ENCODE peak calls at places on chromosomes 1 and 21, in eight cellular contexts. V is OCI-LY7, G is PC-3, O is hepatocyte, R is neural progenitor cell, T is GM23338, K is GM23248, Q is HCT116. B is an unnamed sample.

GRCh38 chr1:34013958-34014737 is 150.3 kb downstream of the HMGB4 start:
- DNase-seq in G (no peak), K (peak), R (peak), T (peak), Q (peak), O (peak), V (no peak), B (no peak)

GRCh38 chr21:15592957-15593356 is 136.8 kb upstream of the USP25 start:
- DNase-seq in K (no peak), G (peak), T (no peak), V (no peak), R (no peak), Q (no peak), O (no peak), B (no peak)

GRCh38 chr1:85372683-85373446 is 92.1 kb downstream of the DDAH1 start:
- DNase-seq in K (peak), Q (no peak), T (no peak), R (no peak), G (no peak), O (no peak), V (no peak), B (no peak)

GRCh38 chr1:238088891-238089290 is 198.2 kb upstream of the ZP4 start:
- DNase-seq in R (no peak), Q (no peak), T (no peak), O (no peak), V (no peak), K (no peak), G (no peak), B (no peak)

GRCh38 chr1:234726359-234726836 is 116.4 kb upstream of the IRF2BP2 start:
- DNase-seq in T (peak), R (peak), K (no peak), V (peak), G (no peak), Q (no peak), O (no peak), B (no peak)

GRCh38 chr1:234144866-234145265 is 228.4 kb upstream of the COA6 start:
- DNase-seq in R (no peak), O (no peak), Q (no peak), T (no peak), K (peak), G (no peak), V (no peak), B (no peak)

GRCh38 chr21:25385912-25386474 is 221.3 kb downstream of the MRPL39 start:
- DNase-seq in G (peak), K (peak), T (peak), Q (peak), O (peak), R (peak), V (peak), B (peak)

GRCh38 chr1:27972141-27972540 is 12.4 kb downstream of the XKR8 start:
- DNase-seq in T (no peak), G (no peak), K (no peak), V (no peak), O (no peak), R (no peak), Q (no peak), B (no peak)

GRCh38 chr1:227952374-227953021 is 4.8 kb upstream of the WNT9A start:
- DNase-seq in T (no peak), R (no peak), G (no peak), V (no peak), K (no peak), Q (no peak), O (no peak), B (no peak)

GRCh38 chr1:115052454-115053083 is 22.9 kb downstream of the TSHB start:
- DNase-seq in K (peak), V (peak), O (peak), G (peak), T (peak), R (peak), Q (peak), B (peak)

GRCh38 chr21:15319727-15320126 is 254.9 kb upstream of the NRIP1 start:
- DNase-seq in R (no peak), Q (no peak), V (no peak), O (no peak), G (no peak), K (no peak), T (no peak), B (no peak)

GRCh38 chr1:87958201-87958600 is 629.5 kb downstream of the LMO4 start:
- DNase-seq in T (no peak), V (no peak), O (no peak), K (no peak), R (no peak), G (no peak), Q (no peak), B (no peak)

GRCh38 chr1:46187106-46187869 is 10.9 kb downstream of the POMGNT1 start:
- DNase-seq in G (no peak), K (no peak), O (peak), T (no peak), R (no peak), Q (no peak), V (no peak), B (no peak)

GRCh38 chr21:28899220-28899619 is 93.5 kb downstream of the LTN1 start:
- DNase-seq in K (no peak), Q (no peak), G (no peak), R (no peak), V (no peak), T (no peak), O (no peak), B (peak)

GRCh38 chr1:37676281-37677243 is 15.8 kb upstream of the CDCA8 start:
- DNase-seq in V (peak), O (peak), R (no peak), Q (no peak), K (no peak), T (no peak), G (no peak), B (peak)

GRCh38 chr1:119286587-119287181 is 81.9 kb upstream of the HAO2 start:
- DNase-seq in V (peak), T (peak), Q (peak), G (peak), R (peak), K (peak), O (peak), B (peak)

GRCh38 chr21:46051821-46052675 is 45.9 kb upstream of the COL6A2 start:
- DNase-seq in O (no peak), Q (no peak), G (no peak), V (no peak), R (no peak), T (no peak), K (peak), B (no peak)

GRCh38 chr1:153533689-153534201 is 2.0 kb downstream of the S100A6 start:
- DNase-seq in R (no peak), Q (peak), G (peak), T (no peak), V (no peak), O (peak), K (peak), B (no peak)

GRCh38 chr1:21590116-21590905 is 78.8 kb downstream of the RAP1GAP start:
- DNase-seq in Q (no peak), V (no peak), K (no peak), O (peak), T (no peak), R (no peak), G (no peak), B (no peak)

GRCh38 chr1:199759268-199759724 is 268.2 kb upstream of the NR5A2 start:
- DNase-seq in T (no peak), Q (peak), R (no peak), O (no peak), G (peak), K (peak), V (no peak), B (no peak)

GRCh38 chr1:162040657-162041056 is 17.0 kb upstream of the OLFML2B start:
- DNase-seq in T (peak), Q (peak), K (peak), V (peak), G (peak), R (peak), O (peak), B (peak)

GRCh38 chr1:84724128-84724860 is 34.0 kb upstream of the SSX2IP start:
- DNase-seq in K (no peak), Q (peak), O (no peak), R (peak), T (peak), G (no peak), V (peak), B (no peak)

GRCh38 chr1:9279172-9279840 is 13.4 kb upstream of the SPSB1 start:
- DNase-seq in T (no peak), Q (no peak), K (peak), V (no peak), R (no peak), O (peak), G (no peak), B (no peak)

DNA sequence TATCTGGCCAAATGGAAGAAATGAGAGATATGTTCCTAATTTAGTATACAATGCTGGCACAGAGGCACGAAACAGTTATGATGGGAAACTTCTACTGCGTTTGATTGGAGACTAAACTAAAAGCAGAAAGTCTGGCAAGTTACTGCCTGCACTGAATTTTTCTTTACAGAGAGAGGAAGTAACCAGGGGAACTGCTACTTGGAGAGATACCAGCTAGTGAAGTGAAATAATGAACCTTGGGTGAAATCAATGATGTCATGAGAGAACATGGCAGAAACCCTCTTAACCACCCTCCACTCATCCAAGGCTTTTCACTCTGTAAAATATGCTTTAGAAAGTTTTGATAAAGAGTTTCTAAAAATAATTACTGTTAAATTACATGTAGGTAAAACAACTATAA is 29.3 kb downstream of the NIBAN1 start:
- DNase-seq in T (no peak), O (no peak), V (no peak), K (no peak), R (no peak), Q (no peak), G (no peak), B (no peak)
- TF ChIP-seq EZH2phosphoT487 in T (no peak), O (no peak), V (no peak), K (no peak), R (no peak), Q (no peak), G (no peak), B (no peak)

DNA sequence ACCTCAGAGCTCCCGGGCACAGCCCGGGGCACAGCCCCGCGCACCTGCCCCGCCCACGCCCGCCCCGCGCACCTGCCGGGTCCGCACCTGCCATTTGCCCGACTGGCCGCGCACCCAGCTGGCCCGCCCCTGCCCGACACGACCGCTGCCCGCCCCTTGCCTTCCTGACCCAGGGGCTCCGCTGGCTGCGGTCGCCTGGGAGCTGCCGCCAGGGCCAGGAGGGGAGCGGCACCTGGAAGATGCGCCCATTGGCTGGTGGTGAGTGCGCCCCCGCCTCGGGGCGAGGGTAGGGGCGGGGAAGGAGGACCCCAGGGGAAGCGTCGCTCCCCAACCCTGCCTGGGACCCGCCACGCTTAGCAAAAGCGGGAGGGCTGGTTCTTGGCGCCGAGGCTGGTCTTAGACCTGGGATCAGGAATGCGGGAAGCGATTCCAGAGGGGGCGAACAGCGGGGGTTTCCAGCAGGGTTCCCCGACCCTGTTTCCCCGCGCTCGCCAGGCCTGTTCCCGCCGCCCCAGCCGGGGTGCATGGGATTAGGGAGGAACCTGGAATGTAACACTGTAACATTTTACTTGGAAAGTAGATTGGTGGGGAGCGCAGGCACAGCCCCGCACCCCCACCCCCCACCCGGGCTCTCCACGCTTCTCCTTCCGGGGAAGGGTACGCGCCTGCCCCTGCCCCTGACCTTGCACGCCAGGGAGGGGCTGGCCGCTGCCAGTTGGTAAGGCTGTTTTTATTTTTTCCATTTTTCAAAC is at the start of gene FAM3B:
- DNase-seq in V (no peak), K (no peak), R (peak), T (peak), O (peak), G (no peak), Q (no peak), B (no peak)
- H3K4me3 ChIP-seq in V (no peak), K (no peak), R (peak), T (peak), O (peak), G (peak), Q (no peak), B (no peak)

GRCh38 chr1:166766942-166767341 is 72.3 kb upstream of the POGK start:
- DNase-seq in T (no peak), O (no peak), Q (no peak), R (no peak), K (no peak), G (no peak), V (no peak), B (no peak)
- TF ChIP-seq EZH2phosphoT487 in T (no peak), O (no peak), Q (no peak), R (no peak), K (no peak), G (no peak), V (no peak), B (no peak)

GRCh38 chr1:174877208-174877673 is 122.5 kb upstream of the CACYBP start:
- DNase-seq in R (peak), Q (no peak), K (no peak), G (no peak), T (no peak), V (peak), O (peak), B (no peak)
- H3K4me3 ChIP-seq in R (peak), Q (no peak), K (no peak), G (no peak), T (peak), V (peak), O (no peak), B (no peak)

DNA sequence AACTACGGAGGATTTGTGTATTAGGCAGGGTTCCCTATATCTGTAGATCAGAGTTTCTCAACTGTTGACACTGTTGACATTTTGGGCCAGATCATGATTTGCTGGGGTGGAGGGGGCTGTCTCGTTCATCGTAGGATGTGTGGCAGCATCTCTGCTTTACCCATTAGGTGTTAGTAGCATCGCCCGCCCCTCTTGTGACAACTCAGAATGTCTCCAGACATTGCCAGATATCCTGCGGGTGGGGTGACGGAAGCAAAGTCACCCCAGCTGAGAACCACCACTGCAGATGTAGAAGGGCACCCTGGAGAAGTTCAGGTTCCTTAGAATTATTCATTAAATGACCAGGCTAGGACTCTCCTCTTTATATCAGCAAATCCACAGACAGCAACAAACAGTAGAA is 125.9 kb downstream of the CLIC6 start:
- DNase-seq in R (no peak), K (no peak), G (no peak), Q (no peak), O (no peak), T (no peak), V (no peak), B (no peak)
- TF ChIP-seq EZH2phosphoT487 in R (no peak), K (no peak), G (no peak), Q (no peak), O (no peak), T (no peak), V (no peak), B (no peak)

B was measured in MM.1S.